ENCODE peak calls at places on chromosomes 16 and 17, in six cellular contexts. P is nucleus accumbens; A is effector memory CD4-positive, alpha-beta T cell; O is EL; K is stimulated activated CD4-positive, alpha-beta T cell treated with anti-CD3 and anti-CD28 coated beads, Interleukin-1b, Interleukin-23, amount 100 ng/mL, for 24 hours; B is mucosa of gallbladder. U is an unnamed sample.

GRCh38 chr16:63876096-63876495 is 1245.8 kb downstream of the CDH11 start:
- DNase-seq in P (no peak), A (no peak), O (no peak), K (no peak), B (no peak), U (no peak)

GRCh38 chr16:68802190-68802589 is 41.1 kb upstream of the TANGO6 start:
- DNase-seq in P (no peak), A (no peak), O (peak), K (no peak), B (no peak), U (no peak)

GRCh38 chr16:457732-458400 is 32.4 kb downstream of the RAB11FIP3 start:
- DNase-seq in P (peak), A (no peak), O (no peak), K (no peak), B (no peak), U (no peak)

GRCh38 chr17:15446036-15446435 is 21.4 kb downstream of the CDRT4 start:
- DNase-seq in P (no peak), A (no peak), O (no peak), K (no peak), B (no peak), U (no peak)

GRCh38 chr16:53087101-53087500 is 32.3 kb downstream of the CHD9 start:
- DNase-seq in P (no peak), A (no peak), O (no peak), K (no peak), B (no peak), U (no peak)

GRCh38 chr16:3259829-3260228 is 3.4 kb upstream of the MEFV start:
- DNase-seq in P (no peak), A (no peak), O (no peak), K (no peak), B (no peak), U (no peak)

GRCh38 chr17:69434164-69434579 is 19.7 kb downstream of the MAP2K6 start:
- DNase-seq in P (peak), A (no peak), O (peak), K (no peak), B (no peak), U (no peak)

GRCh38 chr17:39653662-39654331 is 11.4 kb upstream of the TCAP start:
- DNase-seq in P (peak), A (peak), O (peak), K (peak), B (peak), U (peak)

GRCh38 chr17:82805254-82805653 is 34.6 kb downstream of the ZNF750 start:
- DNase-seq in P (no peak), A (no peak), O (no peak), K (no peak), B (no peak), U (no peak)

GRCh38 chr16:6016530-6017184 is 919.1 kb upstream of the EEF2KMT start:
- DNase-seq in P (no peak), A (no peak), O (no peak), K (no peak), B (no peak), U (no peak)

GRCh38 chr17:45282683-45283644 is 21.1 kb upstream of the SPATA32 start:
- DNase-seq in P (no peak), A (no peak), O (no peak), K (no peak), B (no peak), U (no peak)

GRCh38 chr16:12901204-12901596 is 198 bp upstream of the SHISA9 start:
- DNase-seq in P (peak), A (no peak), O (no peak), K (no peak), B (no peak), U (no peak)

GRCh38 chr16:80666378-80667257 is 125.8 kb downstream of the DYNLRB2 start:
- DNase-seq in P (no peak), A (no peak), O (no peak), K (no peak), B (no peak), U (no peak)

GRCh38 chr17:71349908-71350600 is 770.8 kb upstream of the SOX9 start:
- DNase-seq in P (no peak), A (no peak), O (no peak), K (no peak), B (no peak), U (no peak)

GRCh38 chr16:12906765-12907516 is 5.5 kb downstream of the SHISA9 start:
- DNase-seq in P (no peak), A (no peak), O (no peak), K (no peak), B (no peak), U (no peak)

GRCh38 chr17:79976451-79976850 is 59.2 kb downstream of the TBC1D16 start:
- DNase-seq in P (no peak), A (no peak), O (no peak), K (no peak), B (no peak), U (peak)

U was measured in mucosa of descending colon.